ENCODE peak calls at places on chromosomes 5 and 9, in seven cellular contexts. M is Panc1; F is mucosa of descending colon; Z is PC-3; S is HCT116; B is CD8-positive, alpha-beta T cell; A is pancreas. P is an unnamed sample. For H3K4me1 and H3K36me3, the result is how much of the 10 kb centered on the place peaks cover.

GRCh38 chr5:168468836-168469235 is 17.4 kb upstream of the RARS1 start:
- ATAC-seq in M (no peak), F (no peak), Z (no peak), S (no peak), B (no peak), A (no peak), P (no peak)

GRCh38 chr5:142551242-142552067 is 134.4 kb downstream of the FGF1 start:
- ATAC-seq in M (no peak), F (peak), Z (peak), S (no peak), B (no peak), A (no peak), P (peak)

GRCh38 chr9:77997611-77998349 is 33.8 kb downstream of the GNAQ start:
- ATAC-seq in M (no peak), F (no peak), Z (no peak), S (no peak), B (no peak), A (no peak), P (no peak)

GRCh38 chr9:135990468-135991429 is 29.6 kb upstream of the UBAC1 start:
- ATAC-seq in M (peak), F (peak), Z (no peak), S (peak), B (peak), A (peak), P (no peak)

GRCh38 chr9:137045294-137046093 is 483 bp downstream of the NPDC1 start:
- ATAC-seq in M (peak), F (peak), Z (peak), S (peak), B (peak), A (peak), P (peak)

GRCh38 chr9:10251490-10251889 is 361.3 kb downstream of the PTPRD start:
- ATAC-seq in M (no peak), F (no peak), Z (peak), S (no peak), B (no peak), A (no peak), P (no peak)

GRCh38 chr5:135738564-135738875 is 95.9 kb upstream of the SLC25A48 start:
- ATAC-seq in M (no peak), F (no peak), Z (no peak), S (no peak), B (no peak), A (no peak), P (no peak)

GRCh38 chr5:116531117-116531516 is 43.5 kb downstream of the SEMA6A start:
- ATAC-seq in M (no peak), F (no peak), Z (no peak), S (no peak), B (no peak), A (no peak), P (no peak)

GRCh38 chr9:111839387-111839786 is 44.6 kb upstream of the SHOC1 start:
- ATAC-seq in M (no peak), F (peak), Z (no peak), S (no peak), B (no peak), A (peak), P (peak)

GRCh38 chr9:70060148-70060882 is 16.7 kb downstream of the MAMDC2 start:
- ATAC-seq in M (no peak), F (no peak), Z (no peak), S (no peak), B (no peak), A (no peak), P (no peak)

GRCh38 chr9:70557665-70558419 is 143.4 kb upstream of the KLF9 start:
- ATAC-seq in M (no peak), F (peak), Z (no peak), S (no peak), B (no peak), A (no peak), P (no peak)

GRCh38 chr9:76957258-76957657 is 51.3 kb upstream of the PRUNE2 start:
- ATAC-seq in M (no peak), F (no peak), Z (no peak), S (no peak), B (no peak), A (no peak), P (no peak)

GRCh38 chr5:115463985-115464384 is 80.6 kb downstream of the FEM1C start:
- ATAC-seq in M (no peak), F (no peak), Z (no peak), S (no peak), B (no peak), A (no peak), P (no peak)

GRCh38 chr5:35009059-35009458 is 38.7 kb downstream of the AGXT2 start:
- ATAC-seq in M (no peak), F (no peak), Z (no peak), S (no peak), B (no peak), A (no peak), P (no peak)

GRCh38 chr9:110152704-110153374 is 55.1 kb downstream of the C9orf152 start:
- ATAC-seq in M (no peak), F (peak), Z (peak), S (peak), B (no peak), A (peak), P (no peak)

GRCh38 chr9:73137286-73137899 is 14.3 kb upstream of the ANXA1 start:
- ATAC-seq in M (peak), F (no peak), Z (peak), S (peak), B (no peak), A (no peak), P (no peak)

GRCh38 chr9:122218070-122218884 is 10.5 kb downstream of the LHX6 start:
- ATAC-seq in M (no peak), F (no peak), Z (peak), S (no peak), B (no peak), A (no peak), P (no peak)

GRCh38 chr5:164224772-164225171 is 719.4 kb downstream of the MAT2B start:
- ATAC-seq in M (no peak), F (no peak), Z (no peak), S (no peak), B (no peak), A (no peak), P (no peak)

GRCh38 chr5:139155333-139155732 is 42.8 kb downstream of the SIL1 start:
- ATAC-seq in M (no peak), F (no peak), Z (no peak), S (no peak), B (no peak), A (no peak), P (no peak)

GRCh38 chr9:93218671-93219420 is 34.9 kb downstream of the WNK2 start:
- ATAC-seq in M (no peak), F (peak), Z (no peak), S (no peak), B (no peak), A (no peak), P (no peak)

GRCh38 chr9:93217706-93218105 is 33.8 kb downstream of the WNK2 start:
- ATAC-seq in M (no peak), F (peak), Z (no peak), S (no peak), B (no peak), A (peak), P (no peak)

GRCh38 chr9:93220627-93221425 is 36.9 kb downstream of the WNK2 start:
- ATAC-seq in M (no peak), F (no peak), Z (no peak), S (no peak), B (no peak), A (no peak), P (no peak)

GRCh38 chr9:93218161-93218560 is 34.2 kb downstream of the WNK2 start:
- ATAC-seq in M (no peak), F (peak), Z (no peak), S (no peak), B (no peak), A (peak), P (no peak)

DNA sequence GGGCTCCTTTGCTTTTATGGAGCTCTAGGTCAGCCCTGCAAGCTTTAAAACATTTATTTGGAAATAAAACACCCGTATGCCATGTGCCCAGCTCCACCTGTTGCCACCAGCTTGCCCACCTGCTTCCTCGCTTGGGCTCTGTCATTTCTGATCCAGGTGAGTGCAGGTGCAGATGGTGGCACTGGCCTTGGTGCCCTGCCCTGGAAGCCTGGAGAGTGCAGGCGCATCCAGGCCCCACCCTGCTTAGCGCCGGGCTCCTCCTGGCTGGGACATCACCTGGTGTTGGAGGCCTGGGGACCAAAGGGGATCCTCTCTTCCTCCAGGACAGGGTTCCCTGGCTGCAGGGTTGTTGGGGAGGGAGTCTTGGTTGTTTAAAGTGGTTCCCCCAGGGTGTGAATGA is 35.8 kb downstream of the WNK2 start:
- ATAC-seq in M (no peak), F (peak), Z (no peak), S (no peak), B (no peak), A (no peak), P (no peak)
- H3K4me1 ChIP-seq in M (under half), F (under half), Z (under half), S (under half), B (under half), A (under half), P (half or more)

GRCh38 chr9:93525476-93525875 is 50.9 kb upstream of the PHF2 start:
- ATAC-seq in M (no peak), F (no peak), Z (no peak), S (no peak), B (no peak), A (no peak), P (no peak)

GRCh38 chr9:93517331-93517730 is 59.1 kb upstream of the PHF2 start:
- ATAC-seq in M (no peak), F (no peak), Z (no peak), S (no peak), B (no peak), A (no peak), P (no peak)

GRCh38 chr9:93523518-93524144 is 52.8 kb upstream of the PHF2 start:
- ATAC-seq in M (no peak), F (no peak), Z (no peak), S (no peak), B (no peak), A (no peak), P (no peak)

GRCh38 chr9:93520523-93520922 is 55.9 kb upstream of the PHF2 start:
- ATAC-seq in M (no peak), F (peak), Z (no peak), S (peak), B (no peak), A (no peak), P (no peak)

DNA sequence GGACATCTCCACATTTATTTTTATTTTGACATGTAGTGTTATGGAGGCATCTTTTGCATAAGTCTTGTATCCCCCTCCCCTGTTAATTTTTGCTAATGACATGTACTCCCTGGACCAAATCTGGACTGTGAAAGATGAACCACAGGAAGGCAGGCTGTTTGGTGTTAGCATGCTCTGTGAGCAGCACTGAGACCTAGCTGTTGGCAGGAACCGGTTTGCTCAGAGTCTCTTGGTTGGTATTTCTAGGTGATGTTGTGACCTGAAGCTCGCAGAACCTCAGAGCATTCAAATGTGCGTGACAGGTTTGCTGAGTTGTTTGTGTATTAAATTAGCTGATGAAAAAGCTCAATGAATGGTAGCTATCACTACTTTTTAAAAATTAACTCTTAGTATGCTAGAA is 53.6 kb upstream of the PHF2 start:
- ATAC-seq in M (no peak), F (no peak), Z (no peak), S (no peak), B (no peak), A (no peak), P (no peak)
- H3K36me3 ChIP-seq in M (under half), F (under half), Z (under half), S (under half), B (under half), A (under half), P (under half)

DNA sequence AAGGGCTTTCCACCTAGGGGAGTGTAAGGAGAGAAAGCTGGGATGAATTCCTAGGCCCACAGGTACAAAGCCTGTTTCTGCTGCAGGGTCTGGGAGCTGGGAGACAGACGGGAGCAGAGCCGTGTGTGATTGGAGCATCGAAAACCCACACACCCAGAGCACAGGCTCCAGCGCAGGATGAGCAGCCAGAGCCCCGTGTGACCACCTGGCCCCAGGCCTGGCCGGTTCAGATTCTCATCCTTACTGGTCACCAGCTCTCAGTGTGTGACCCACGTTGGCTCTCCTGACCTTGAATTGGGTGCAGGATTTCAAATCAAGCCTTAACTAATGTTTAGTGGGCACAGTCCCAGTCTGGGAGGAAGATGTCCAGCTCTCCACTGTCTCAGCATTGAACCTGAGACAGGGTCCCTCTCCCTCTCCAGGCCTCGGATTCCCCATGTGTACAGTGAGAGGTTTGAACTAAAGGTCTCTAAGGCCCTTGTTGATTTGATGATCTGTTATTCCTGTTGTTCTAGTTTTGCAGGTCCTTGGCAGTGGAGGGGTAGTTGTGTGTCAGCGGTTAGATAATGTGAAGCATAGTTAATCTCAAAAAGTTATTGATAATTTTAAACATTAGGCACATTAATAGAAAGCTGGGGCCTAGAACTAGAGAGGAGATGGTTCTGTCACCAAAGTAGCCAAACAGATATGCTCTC is 50.1 kb downstream of the PPARGC1B start:
- ATAC-seq in M (no peak), F (peak), Z (no peak), S (no peak), B (no peak), A (no peak), P (no peak)
- H3K4me1 ChIP-seq in M (under half), F (half or more), Z (under half), S (under half), B (under half), A (under half), P (under half)

GRCh38 chr5:119131530-119132313 is 60.8 kb downstream of the DMXL1 start:
- ATAC-seq in M (no peak), F (no peak), Z (no peak), S (no peak), B (no peak), A (no peak), P (no peak)

GRCh38 chr5:119136666-119137318 is 65.9 kb downstream of the DMXL1 start:
- ATAC-seq in M (no peak), F (no peak), Z (no peak), S (no peak), B (no peak), A (peak), P (no peak)
- H3K36me3 ChIP-seq in M (under half), F (under half), Z (under half), S (under half), B (under half), A (under half), P (half or more)

DNA sequence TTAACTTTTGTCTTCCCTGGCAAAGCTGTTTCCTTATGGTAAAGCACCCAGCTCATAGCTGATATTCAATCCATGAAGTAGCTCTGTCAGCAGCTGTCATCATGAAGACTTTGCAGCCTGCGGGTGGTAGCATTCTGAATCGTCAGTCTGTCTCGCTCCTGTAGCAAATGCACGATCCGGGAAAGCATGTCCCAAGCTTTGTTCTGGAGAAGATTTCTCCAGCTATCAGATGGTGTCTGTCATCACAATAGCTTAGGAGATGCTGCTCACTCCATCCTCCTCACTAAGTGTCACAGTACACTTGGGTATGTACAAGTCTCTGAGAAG is 191.3 kb upstream of the MSX2 start:
- ATAC-seq in M (peak), F (no peak), Z (peak), S (peak), B (no peak), A (no peak), P (no peak)
- H3K4me1 ChIP-seq in M (under half), F (under half), Z (half or more), S (half or more), B (under half), A (under half), P (under half)

GRCh38 chr9:134371731-134372130 is 45.5 kb downstream of the RXRA start:
- ATAC-seq in M (no peak), F (peak), Z (no peak), S (no peak), B (no peak), A (no peak), P (peak)

GRCh38 chr9:134373953-134374300 is 47.7 kb downstream of the RXRA start:
- ATAC-seq in M (no peak), F (no peak), Z (no peak), S (no peak), B (no peak), A (no peak), P (no peak)

GRCh38 chr9:134374301-134375010 is 48.2 kb downstream of the RXRA start:
- ATAC-seq in M (no peak), F (no peak), Z (no peak), S (no peak), B (no peak), A (peak), P (peak)

GRCh38 chr9:134373269-134373668 is 47.0 kb downstream of the RXRA start:
- ATAC-seq in M (no peak), F (peak), Z (no peak), S (no peak), B (peak), A (no peak), P (no peak)

DNA sequence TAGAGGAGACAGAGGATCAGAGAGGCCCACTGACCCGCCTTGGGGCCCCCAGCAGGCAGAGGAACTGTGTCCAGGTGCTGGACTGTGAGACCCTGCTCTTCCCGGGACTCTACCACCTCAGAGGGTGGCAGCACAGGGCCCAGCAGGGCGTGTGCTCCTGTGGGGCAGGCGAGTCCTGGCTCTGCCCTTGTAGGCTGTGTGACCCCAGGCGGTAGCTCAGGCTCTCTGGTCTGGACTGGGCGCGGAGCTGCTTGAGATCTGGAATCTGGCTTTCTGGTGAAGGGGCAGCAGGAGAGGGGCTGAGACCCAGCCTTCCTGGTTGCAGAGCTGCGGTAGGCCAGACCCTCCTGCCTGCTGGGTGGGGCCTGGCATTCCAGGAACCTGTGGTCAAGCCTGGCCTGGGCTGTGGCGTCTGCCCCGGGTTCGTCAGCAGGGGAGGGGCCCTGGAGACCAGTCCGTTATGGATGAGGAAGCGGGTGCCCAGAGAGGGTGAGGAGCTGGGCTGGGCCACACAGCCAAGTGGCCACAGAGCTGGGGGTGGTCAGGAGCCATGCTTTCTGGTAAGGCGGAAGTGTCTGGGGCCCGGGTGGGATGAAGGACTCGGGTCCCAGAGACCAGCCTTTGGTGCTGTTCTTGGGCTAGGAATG is 46.5 kb downstream of the RXRA start:
- ATAC-seq in M (no peak), F (peak), Z (no peak), S (peak), B (no peak), A (no peak), P (peak)
- H3K36me3 ChIP-seq in M (under half), F (under half), Z (under half), S (under half), B (under half), A (under half), P (under half)